ENCODE peak calls at places on chromosomes 6 and 20, in four cellular contexts. Y is HepG2, B is K562, G is GM12878. U is an unnamed sample.

GRCh38 chr20:58019850-58020625 is 208.4 kb downstream of the ANKRD60 start:
- DNase-seq in Y (no peak), B (no peak), G (no peak), U (no peak)

GRCh38 chr6:156396791-156397418 is 380.3 kb upstream of the ARID1B start:
- DNase-seq in Y (no peak), B (no peak), G (no peak), U (peak; percentile 10)

GRCh38 chr6:4727671-4728435 is 48.4 kb upstream of the CDYL start:
- DNase-seq in Y (peak; percentile 69), B (peak; percentile 58), G (no peak), U (no peak)

GRCh38 chr20:50027611-50028105 is 44.9 kb downstream of the SNAI1 start:
- DNase-seq in Y (no peak), B (peak; percentile 48), G (no peak), U (no peak)

GRCh38 chr6:151068761-151069312 is 170.9 kb upstream of the AKAP12 start:
- DNase-seq in Y (no peak), B (no peak), G (no peak), U (no peak)

GRCh38 chr6:17086469-17086868 is 15.4 kb upstream of the STMND1 start:
- DNase-seq in Y (peak; percentile 63), B (peak; percentile 59), G (no peak), U (no peak)

GRCh38 chr6:73299171-73300073 is 36.4 kb upstream of the KHDC1 start:
- DNase-seq in Y (no peak), B (no peak), G (no peak), U (peak; percentile 54)

GRCh38 chr6:7493866-7494265 is 47.6 kb upstream of the DSP start:
- DNase-seq in Y (no peak), B (no peak), G (no peak), U (no peak)

GRCh38 chr20:33811763-33812672 is 870 bp downstream of the CHMP4B start:
- DNase-seq in Y (peak; percentile 66), B (peak; percentile 50), G (no peak), U (peak; percentile 60)

GRCh38 chr6:33628401-33628964 is 7.4 kb downstream of the ITPR3 start:
- DNase-seq in Y (no peak), B (no peak), G (no peak), U (no peak)

GRCh38 chr6:31815025-31815838 is at the start of the genes HSPA1A and HSPA1L:
- DNase-seq in Y (peak; percentile 95), B (peak; percentile 97), G (no peak), U (peak; percentile 91)

GRCh38 chr6:154002894-154003293 is 36.1 kb upstream of the OPRM1 start:
- DNase-seq in Y (no peak), B (no peak), G (no peak), U (no peak)
- TF ChIP-seq CBX5 in Y (no peak), B (no peak), G (no peak), U (no peak)

GRCh38 chr6:22081709-22082108 is 215.1 kb downstream of the PRL start:
- DNase-seq in Y (no peak), B (no peak), G (peak; percentile 51), U (no peak)

GRCh38 chr6:22078802-22079545 is 217.9 kb downstream of the PRL start:
- DNase-seq in Y (no peak), B (no peak), G (no peak), U (peak; percentile 19)

GRCh38 chr6:22082278-22082677 is 214.6 kb downstream of the PRL start:
- DNase-seq in Y (no peak), B (no peak), G (no peak), U (no peak)

GRCh38 chr6:22078288-22078687 is 218.5 kb downstream of the PRL start:
- DNase-seq in Y (no peak), B (no peak), G (no peak), U (no peak)

GRCh38 chr6:22079788-22080187 is 217.0 kb downstream of the PRL start:
- DNase-seq in Y (no peak), B (no peak), G (no peak), U (no peak)
- TF ChIP-seq CBX5 in Y (no peak), B (no peak), G (no peak), U (no peak)

DNA sequence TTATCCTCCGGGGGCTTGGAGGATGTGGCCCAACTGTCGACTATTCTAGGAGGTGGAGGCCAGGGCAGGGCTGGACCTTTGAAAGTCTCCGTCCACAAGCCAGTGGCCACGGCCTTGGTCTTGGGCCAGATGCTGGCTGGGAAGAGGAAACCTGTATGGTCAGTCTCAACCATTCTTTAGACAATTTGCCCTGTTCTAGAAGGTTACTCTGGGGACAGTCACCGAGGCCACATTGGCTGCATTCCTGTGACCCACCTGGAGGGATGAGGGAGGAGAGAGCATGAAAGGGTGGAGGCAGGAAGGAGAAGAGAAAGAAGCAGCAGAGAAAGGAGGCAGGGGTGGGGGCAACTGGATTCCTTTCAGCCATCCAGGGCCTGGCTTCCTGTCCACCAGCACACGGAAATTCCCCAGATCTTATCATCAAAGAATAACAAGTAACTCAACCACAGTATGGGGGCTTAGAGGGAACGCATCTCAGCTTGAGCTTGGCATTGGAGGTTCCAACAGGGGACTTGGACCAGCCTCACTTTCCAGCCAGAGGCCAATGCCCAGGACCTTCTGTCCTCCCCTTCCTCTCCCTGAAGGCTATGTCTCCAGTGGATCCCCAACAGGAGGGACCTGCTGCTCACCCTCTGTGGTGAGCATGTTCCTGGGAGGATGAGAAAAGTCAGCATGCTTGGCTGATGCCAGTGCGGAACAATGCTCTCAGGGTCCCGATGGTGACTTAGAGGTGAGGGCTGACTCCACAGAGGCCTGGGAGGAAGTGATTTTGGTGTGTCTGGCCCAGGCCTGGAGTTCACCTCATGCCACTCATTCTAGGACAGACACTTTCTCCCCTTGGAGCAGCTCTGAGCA is 30.4 kb downstream of the TGM2 start:
- DNase-seq in Y (peak; percentile 91), B (peak; percentile 59), G (no peak), U (no peak)
- TF ChIP-seq CBX5 in Y (no peak), B (no peak), G (no peak), U (no peak)

DNA sequence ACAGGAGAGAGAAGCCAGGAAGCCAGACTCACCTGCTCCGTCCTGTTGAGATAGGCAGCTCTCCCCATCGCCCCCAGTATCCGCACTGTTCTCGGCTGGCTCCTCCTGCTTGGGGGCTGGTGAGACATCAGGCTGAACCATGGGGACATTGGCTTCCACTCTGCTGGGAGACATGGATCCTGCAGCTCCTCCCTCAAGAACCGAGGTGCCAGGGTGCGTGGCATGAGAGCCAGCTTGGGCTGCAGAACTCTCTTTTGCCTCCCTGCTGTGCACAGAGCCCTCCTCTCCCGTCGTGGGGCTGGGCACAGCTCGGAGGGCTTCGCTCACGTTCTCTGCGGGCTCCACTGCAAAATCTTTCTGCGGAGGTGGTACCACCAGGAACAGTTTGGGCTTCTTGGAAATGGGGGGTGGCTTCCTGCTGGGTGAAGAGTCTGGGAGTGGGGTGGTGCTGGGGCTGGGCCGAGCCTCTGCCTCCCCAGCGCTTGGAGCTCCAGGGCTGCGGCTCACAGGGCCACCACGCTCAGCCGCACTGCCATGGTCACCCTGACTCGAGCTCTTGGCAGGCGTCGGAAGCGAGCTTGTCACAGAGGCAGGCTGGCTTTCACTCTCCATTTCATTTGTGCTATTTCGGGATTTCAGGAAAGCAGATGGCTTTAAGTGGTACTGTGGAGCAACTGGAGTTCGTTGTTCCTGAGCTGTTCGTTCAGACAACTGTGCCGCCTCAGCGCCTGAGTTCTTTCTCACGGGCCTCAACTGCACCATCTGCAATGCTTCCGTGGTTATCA is 26.5 kb downstream of the HEBP2 start:
- DNase-seq in Y (no peak), B (no peak), G (no peak), U (no peak)
- TF ChIP-seq CBX5 in Y (no peak), B (no peak), G (no peak), U (no peak)

GRCh38 chr6:10947966-10948365 is 61.1 kb downstream of the SYCP2L start:
- DNase-seq in Y (no peak), B (no peak), G (no peak), U (no peak)

GRCh38 chr6:10951675-10952282 is 64.9 kb downstream of the SYCP2L start:
- DNase-seq in Y (peak; percentile 70), B (no peak), G (no peak), U (no peak)

GRCh38 chr6:10945845-10946244 is 59.0 kb downstream of the SYCP2L start:
- DNase-seq in Y (no peak), B (no peak), G (no peak), U (no peak)

GRCh38 chr6:10954590-10955010 is 67.7 kb downstream of the SYCP2L start:
- DNase-seq in Y (peak; percentile 82), B (peak; percentile 79), G (peak; percentile 31), U (peak; percentile 96)

GRCh38 chr6:10949579-10950490 is 63.0 kb downstream of the SYCP2L start:
- DNase-seq in Y (peak; percentile 40), B (no peak), G (no peak), U (no peak)
- TF ChIP-seq CBX5 in Y (no peak), B (no peak), G (no peak), U (no peak)

GRCh38 chr6:158660331-158660730 is 10.5 kb downstream of the SYTL3 start:
- DNase-seq in Y (no peak), B (peak; percentile 60), G (no peak), U (peak; percentile 61)
- TF ChIP-seq CBX5 in Y (no peak), B (no peak), G (no peak), U (no peak)

GRCh38 chr20:10218536-10219451 is at the start of gene SNAP25:
- DNase-seq in Y (no peak), B (peak; percentile 73), G (no peak), U (peak; percentile 87)
- TF ChIP-seq CBX5 in Y (no peak), B (no peak), G (no peak), U (no peak)

DNA sequence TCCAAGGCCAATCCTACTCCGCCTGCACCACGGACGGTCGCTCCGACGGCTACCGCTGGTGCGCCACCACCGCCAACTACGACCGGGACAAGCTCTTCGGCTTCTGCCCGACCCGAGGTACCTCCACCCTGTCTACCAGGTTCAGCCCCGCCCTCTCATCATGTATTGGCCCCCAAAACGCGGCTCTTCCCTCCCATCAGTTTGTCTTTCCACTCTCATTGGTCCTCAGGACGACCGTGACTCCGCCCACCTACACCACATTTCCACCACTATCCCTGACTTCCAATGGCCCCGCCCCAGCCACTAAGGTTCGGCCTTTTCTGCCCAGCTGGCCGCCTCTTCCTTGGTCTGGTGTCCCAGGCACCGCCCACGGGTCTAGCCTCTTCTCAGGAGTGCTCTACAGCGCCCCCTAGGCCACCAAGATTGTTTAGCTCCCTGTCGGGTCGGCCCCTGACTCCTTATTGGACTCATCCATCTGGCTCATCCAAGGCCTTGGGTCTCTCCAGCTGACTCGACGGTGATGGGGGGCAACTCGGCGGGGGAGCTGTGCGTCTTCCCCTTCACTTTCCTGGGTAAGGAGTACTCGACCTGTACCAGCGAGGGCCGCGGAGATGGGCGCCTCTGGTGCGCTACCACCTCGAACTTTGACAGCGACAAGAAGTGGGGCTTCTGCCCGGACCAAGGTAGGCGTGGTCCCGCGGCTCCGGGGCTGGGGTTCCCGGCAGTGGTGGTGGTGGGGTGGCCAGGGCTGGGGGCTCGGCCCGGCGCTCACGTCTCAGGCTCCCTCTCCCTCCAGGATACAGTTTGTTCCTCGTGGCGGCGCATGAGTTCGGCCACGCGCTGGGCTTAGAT is 3.1 kb downstream of the MMP9 start:
- DNase-seq in Y (peak; percentile 46), B (peak; percentile 90), G (no peak), U (peak; percentile 92)
- TF ChIP-seq CBX5 in Y (no peak), B (no peak), G (no peak), U (no peak)

GRCh38 chr6:63677282-63677681 is 41.7 kb downstream of the PHF3 start:
- DNase-seq in Y (peak; percentile 78), B (no peak), G (no peak), U (no peak)
- TF ChIP-seq CBX5 in Y (no peak), B (no peak), G (no peak), U (no peak)